ENCODE peak calls at places on chromosomes 6 and 20, in nine cellular contexts. G is left ventricle myocardium inferior; S is psoas muscle; B is heart left ventricle; D is Calu3; A is glutamatergic neuron; H is progenitor cell of endocrine pancreas; Y is right lobe of liver; Q is CD8-positive, alpha-beta T cell. Z is an unnamed sample.
A peak's percentile ranks its signal among the peaks of the same experiment; 100 is the strongest.

GRCh38 chr20:32356935-32357868 is 929 bp upstream of the ASXL1 start:
- DNase-seq in A (no peak), H (peak; percentile 22), G (no peak), Q (no peak), D (peak; percentile 36), S (no peak), Y (peak; percentile 31), B (peak; percentile 11), Z (no peak)

GRCh38 chr6:165662041-165662491 is 975 bp downstream of the PDE10A start:
- DNase-seq in A (peak; percentile 73), Y (no peak), D (peak; percentile 56), G (peak; percentile 51), H (peak; percentile 47), Q (no peak), B (peak; percentile 60), S (peak; percentile 28), Z (peak; percentile 57)

GRCh38 chr6:73985891-73986290 is 289.9 kb downstream of the CD109 start:
- DNase-seq in Y (no peak), D (peak; percentile 35), B (no peak), S (no peak), Q (no peak), G (no peak), A (no peak), H (no peak), Z (no peak)

GRCh38 chr6:169345198-169345597 is 91.6 kb upstream of the THBS2 start:
- DNase-seq in G (no peak), B (no peak), D (no peak), S (no peak), A (no peak), Y (no peak), Q (no peak), H (no peak), Z (no peak)

GRCh38 chr6:117266948-117267347 is 1.6 kb downstream of the VGLL2 start:
- DNase-seq in A (no peak), G (no peak), Y (no peak), H (no peak), Q (no peak), S (no peak), B (no peak), D (no peak), Z (no peak)

GRCh38 chr6:148240463-148240845 is 102.2 kb upstream of the SASH1 start:
- DNase-seq in Q (no peak), G (peak; percentile 48), H (no peak), Y (no peak), D (no peak), B (peak; percentile 45), A (no peak), S (peak; percentile 31), Z (no peak)

GRCh38 chr6:89048286-89048923 is 32.1 kb upstream of the PNRC1 start:
- DNase-seq in A (no peak), Q (no peak), D (no peak), B (no peak), H (no peak), Y (no peak), G (no peak), S (no peak), Z (no peak)

GRCh38 chr20:45378191-45378590 is at the start of gene TP53TG5:
- DNase-seq in S (no peak), H (no peak), Y (no peak), G (no peak), D (no peak), B (no peak), Q (no peak), A (no peak), Z (no peak)

GRCh38 chr6:125957391-125957693 is 772 bp downstream of the HINT3 start:
- DNase-seq in H (no peak), A (no peak), Q (no peak), D (no peak), Y (no peak), G (no peak), B (no peak), S (no peak), Z (no peak)

GRCh38 chr20:34210271-34210670 is 31.0 kb upstream of the ASIP start:
- DNase-seq in S (no peak), A (no peak), B (no peak), D (no peak), H (no peak), Y (no peak), G (no peak), Q (no peak), Z (no peak)

GRCh38 chr20:48732081-48732829 is 95.5 kb downstream of the PREX1 start:
- DNase-seq in A (no peak), Q (no peak), B (no peak), Y (no peak), D (no peak), H (no peak), G (no peak), S (no peak), Z (no peak)

GRCh38 chr6:138590796-138591709 is 91.8 kb upstream of the NHSL1 start:
- DNase-seq in B (peak; percentile 46), S (no peak), H (peak; percentile 51), A (peak; percentile 73), Y (no peak), G (no peak), Q (no peak), D (peak; percentile 63), Z (peak; percentile 64)

GRCh38 chr20:63507083-63507743 is 8.3 kb upstream of the EEF1A2 start:
- DNase-seq in A (no peak), B (no peak), G (no peak), D (no peak), Y (no peak), H (peak; percentile 5), Q (no peak), S (no peak), Z (no peak)

GRCh38 chr6:20266851-20267608 is 54.8 kb upstream of the MBOAT1 start:
- DNase-seq in S (no peak), Y (no peak), G (no peak), B (no peak), A (no peak), H (no peak), Q (no peak), D (peak; percentile 80), Z (no peak)

GRCh38 chr20:45012682-45013302 is 46.5 kb downstream of the STK4 start:
- DNase-seq in Q (no peak), H (no peak), S (no peak), D (peak; percentile 43), G (no peak), Y (no peak), B (no peak), A (no peak), Z (no peak)

GRCh38 chr6:30555428-30556005 is 772 bp downstream of the GNL1 start:
- DNase-seq in Y (peak; percentile 50), D (peak; percentile 21), A (peak; percentile 54), H (peak; percentile 24), B (peak; percentile 65), G (peak; percentile 53), Q (no peak), S (peak; percentile 52), Z (peak; percentile 45)

GRCh38 chr6:15659181-15659580 is 3.6 kb downstream of the DTNBP1 start:
- DNase-seq in Y (no peak), A (no peak), Q (no peak), B (no peak), S (no peak), G (no peak), H (no peak), D (no peak), Z (no peak)

GRCh38 chr20:19453369-19453768 is 240.9 kb downstream of the SLC24A3 start:
- DNase-seq in S (no peak), A (no peak), Y (no peak), B (no peak), D (no peak), Q (no peak), G (no peak), H (no peak), Z (no peak)

GRCh38 chr20:23515250-23515939 is 24.5 kb downstream of the CST8 start:
- DNase-seq in H (no peak), S (no peak), Y (no peak), D (no peak), G (no peak), Q (no peak), B (no peak), A (no peak), Z (no peak)

GRCh38 chr6:125597411-125598253 is 151.8 kb upstream of the HEY2 start:
- DNase-seq in Y (no peak), A (peak; percentile 50), Q (no peak), B (no peak), S (peak; percentile 12), D (no peak), G (peak; percentile 61), H (no peak), Z (no peak)

GRCh38 chr6:90298459-90299053 is 1.9 kb upstream of the BACH2 start:
- DNase-seq in Q (no peak), H (no peak), B (no peak), G (no peak), D (no peak), Y (no peak), S (no peak), A (no peak), Z (no peak)
- TF ChIP-seq CTCF in Q (no peak), H (no peak), B (no peak), G (no peak), D (no peak), Y (no peak), S (no peak), A (no peak), Z (no peak)

GRCh38 chr6:35058827-35059522 is 82.2 kb downstream of the TCP11 start:
- DNase-seq in Q (no peak), G (no peak), H (no peak), Y (no peak), A (peak; percentile 17), D (no peak), B (no peak), S (no peak), Z (no peak)
- TF ChIP-seq CTCF in Q (no peak), G (no peak), H (no peak), Y (no peak), A (no peak), D (no peak), B (no peak), S (no peak), Z (no peak)

DNA sequence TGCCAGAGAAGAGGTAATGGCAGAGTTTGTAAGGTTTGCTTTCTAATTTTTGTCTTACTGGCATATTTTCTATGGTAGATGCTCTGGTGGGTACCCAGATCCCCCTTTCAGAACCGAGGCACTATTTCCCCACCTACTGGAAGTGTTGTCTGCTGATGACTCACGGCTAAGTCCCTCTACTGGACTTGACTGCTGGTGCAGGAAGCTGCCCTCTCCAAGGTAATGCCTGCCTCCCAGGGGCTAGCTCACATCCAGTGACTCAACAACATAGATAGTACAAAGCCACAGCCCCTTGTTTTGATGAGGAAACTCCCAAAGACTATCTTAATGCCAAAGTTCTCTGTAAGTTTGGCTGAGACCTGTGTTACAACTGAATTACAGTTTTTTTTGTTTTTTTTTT is 285.4 kb upstream of the FLRT3 start:
- DNase-seq in Q (no peak), G (no peak), B (no peak), A (no peak), S (no peak), D (peak; percentile 42), Y (no peak), H (no peak), Z (no peak)
- TF ChIP-seq CTCF in Q (no peak), G (no peak), B (no peak), A (no peak), S (no peak), D (no peak), Y (no peak), H (no peak), Z (no peak)

DNA sequence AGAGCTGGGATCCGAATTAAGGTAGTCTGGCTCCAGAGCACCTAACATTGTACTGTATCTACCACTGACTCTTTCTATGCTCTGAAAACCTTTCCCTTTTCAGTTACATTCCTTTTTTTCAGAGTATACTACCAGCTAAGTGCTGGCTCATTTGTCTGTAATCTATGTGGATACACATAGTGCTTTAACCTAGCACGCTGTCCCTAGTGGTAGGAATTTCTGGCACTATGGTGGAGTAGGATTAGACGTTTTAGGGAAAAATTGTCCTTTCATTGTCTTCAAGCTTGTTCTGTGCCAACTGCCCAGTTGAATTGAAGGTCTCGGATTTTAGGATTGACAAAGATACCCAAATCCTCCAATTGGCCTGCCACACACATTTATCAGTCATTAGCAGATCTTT is 259.1 kb upstream of the FERMT1 start:
- DNase-seq in D (peak; percentile 6), Y (no peak), G (no peak), H (no peak), A (no peak), B (no peak), Q (no peak), S (no peak), Z (no peak)
- TF ChIP-seq CTCF in D (peak; percentile 17), Y (peak; percentile 34), G (peak; percentile 35), H (peak; percentile 69), A (peak; percentile 71), B (no peak), Q (no peak), S (no peak), Z (peak; percentile 68)

Z was measured in neural crest cell.